ENCODE peak calls at places on chromosomes 2 and 18, in eight cellular contexts. A, Y, H, O, S, B, F and D are unnamed samples. For H3K4me1, the result is how much of the 10 kb centered on the place peaks cover.

GRCh38 chr2:98552499-98553179 is 55.7 kb downstream of the COA5 start:
- DNase-seq in H (no peak), F (no peak), B (no peak), S (no peak), O (no peak), Y (peak), A (no peak), D (no peak)

GRCh38 chr2:35989523-35989922 is 366.1 kb upstream of the CRIM1 start:
- DNase-seq in A (no peak), S (no peak), F (no peak), O (no peak), H (no peak), Y (no peak), B (no peak), D (no peak)

GRCh38 chr18:63138469-63139340 is 180.9 kb downstream of the BCL2 start:
- DNase-seq in S (no peak), H (no peak), A (peak), B (no peak), F (no peak), O (no peak), Y (no peak), D (no peak)

GRCh38 chr18:48851563-48851962 is 99.2 kb downstream of the SMAD7 start:
- DNase-seq in S (no peak), A (no peak), B (no peak), O (peak), H (no peak), F (no peak), Y (no peak), D (no peak)

GRCh38 chr2:212970132-212970531 is 181.3 kb downstream of the IKZF2 start:
- DNase-seq in H (no peak), O (no peak), Y (peak), A (no peak), F (no peak), S (no peak), B (no peak), D (no peak)

GRCh38 chr2:11310212-11310611 is 34.2 kb downstream of the ROCK2 start:
- DNase-seq in F (no peak), S (no peak), A (no peak), O (no peak), H (no peak), Y (no peak), B (no peak), D (no peak)

GRCh38 chr2:96802281-96802595 is 13.8 kb upstream of the CNNM3 start:
- DNase-seq in F (no peak), Y (no peak), H (no peak), S (no peak), O (no peak), A (peak), B (no peak), D (no peak)

GRCh38 chr2:73203055-73203681 is 794 bp downstream of the NOTO start:
- DNase-seq in F (peak), S (no peak), B (no peak), A (no peak), O (no peak), Y (no peak), H (no peak), D (no peak)

GRCh38 chr2:181745796-181746540 is 65.7 kb upstream of the NEUROD1 start:
- DNase-seq in A (no peak), F (no peak), S (peak), Y (no peak), B (no peak), O (no peak), H (no peak), D (no peak)

GRCh38 chr18:61606759-61607158 is 273.5 kb downstream of the CDH20 start:
- DNase-seq in Y (peak), A (no peak), S (peak), F (peak), B (peak), H (peak), O (peak), D (peak)

GRCh38 chr2:20067992-20068727 is 16.7 kb upstream of the LAPTM4A start:
- DNase-seq in H (no peak), F (no peak), B (no peak), S (peak), A (no peak), O (no peak), Y (peak), D (no peak)

GRCh38 chr2:187959821-187960220 is 331.9 kb upstream of the GULP1 start:
- DNase-seq in O (no peak), Y (peak), S (no peak), A (no peak), B (no peak), H (no peak), F (no peak), D (no peak)

GRCh38 chr2:135531231-135532197 is at the start of gene R3HDM1:
- DNase-seq in O (peak), A (peak), S (peak), F (peak), Y (peak), H (peak), B (peak), D (peak)
- TF ChIP-seq CTCF in O (no peak), A (no peak), S (peak), F (no peak), Y (peak), H (no peak), B (no peak), D (no peak)

GRCh38 chr2:10150436-10150835 is 27.9 kb downstream of the RRM2 start:
- DNase-seq in S (no peak), A (no peak), B (no peak), H (no peak), Y (no peak), O (no peak), F (no peak), D (no peak)
- H3K4me1 ChIP-seq in S (under half), A (under half), B (under half), H (under half), Y (under half), O (under half), F (under half), D (under half)

DNA sequence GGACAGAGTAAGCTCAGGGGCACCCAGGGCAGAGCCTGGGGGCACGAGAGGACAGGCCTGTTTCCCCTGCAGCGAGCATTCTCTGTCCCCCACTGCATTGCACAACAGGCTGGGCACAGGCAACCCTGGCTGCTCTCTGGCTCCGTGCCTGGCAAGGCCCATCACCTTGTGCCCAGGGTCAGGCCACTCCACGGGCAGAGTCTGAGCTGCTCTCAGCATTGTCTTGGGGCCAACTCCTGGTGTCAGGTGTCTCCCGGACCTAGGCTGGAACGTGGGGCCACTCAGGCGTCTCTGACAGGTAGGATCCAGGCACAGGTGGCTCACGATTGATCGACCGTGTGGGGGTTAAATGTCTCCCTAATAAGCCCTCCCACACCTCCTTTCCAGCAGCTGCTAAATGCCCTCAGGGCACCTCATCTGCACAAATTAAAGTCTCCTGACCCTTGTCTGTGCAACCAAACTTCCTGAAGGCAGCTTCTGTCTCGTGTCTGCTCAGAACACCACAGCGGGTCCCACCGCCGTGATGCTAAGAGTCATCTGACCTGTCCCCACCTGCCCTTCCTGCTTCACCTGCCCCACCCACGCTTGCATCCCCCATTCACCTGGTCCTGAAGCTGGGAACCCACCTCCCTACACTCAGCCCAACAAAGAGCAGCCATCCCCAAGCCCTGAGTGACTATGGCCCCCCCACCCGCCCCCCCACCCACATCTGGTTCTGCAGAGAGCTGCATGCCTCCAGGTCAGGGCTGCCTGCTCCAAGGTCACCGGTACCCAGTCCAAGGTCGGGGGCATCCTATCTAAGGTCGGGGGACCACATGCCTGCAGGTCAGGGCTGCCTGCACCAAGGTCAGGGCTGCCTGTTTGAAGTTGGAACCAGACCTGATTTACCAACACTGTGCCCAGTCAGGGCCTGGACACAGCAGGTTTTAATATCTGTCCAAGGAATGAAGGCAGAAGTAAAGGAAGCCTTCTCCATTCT is 66.4 kb upstream of the GPC1 start:
- DNase-seq in A (no peak), S (no peak), Y (no peak), H (no peak), B (no peak), O (peak), F (no peak), D (no peak)
- H3K27ac ChIP-seq in A (peak), S (no peak), Y (peak), H (peak), B (peak), O (peak), F (no peak), D (peak)

DNA sequence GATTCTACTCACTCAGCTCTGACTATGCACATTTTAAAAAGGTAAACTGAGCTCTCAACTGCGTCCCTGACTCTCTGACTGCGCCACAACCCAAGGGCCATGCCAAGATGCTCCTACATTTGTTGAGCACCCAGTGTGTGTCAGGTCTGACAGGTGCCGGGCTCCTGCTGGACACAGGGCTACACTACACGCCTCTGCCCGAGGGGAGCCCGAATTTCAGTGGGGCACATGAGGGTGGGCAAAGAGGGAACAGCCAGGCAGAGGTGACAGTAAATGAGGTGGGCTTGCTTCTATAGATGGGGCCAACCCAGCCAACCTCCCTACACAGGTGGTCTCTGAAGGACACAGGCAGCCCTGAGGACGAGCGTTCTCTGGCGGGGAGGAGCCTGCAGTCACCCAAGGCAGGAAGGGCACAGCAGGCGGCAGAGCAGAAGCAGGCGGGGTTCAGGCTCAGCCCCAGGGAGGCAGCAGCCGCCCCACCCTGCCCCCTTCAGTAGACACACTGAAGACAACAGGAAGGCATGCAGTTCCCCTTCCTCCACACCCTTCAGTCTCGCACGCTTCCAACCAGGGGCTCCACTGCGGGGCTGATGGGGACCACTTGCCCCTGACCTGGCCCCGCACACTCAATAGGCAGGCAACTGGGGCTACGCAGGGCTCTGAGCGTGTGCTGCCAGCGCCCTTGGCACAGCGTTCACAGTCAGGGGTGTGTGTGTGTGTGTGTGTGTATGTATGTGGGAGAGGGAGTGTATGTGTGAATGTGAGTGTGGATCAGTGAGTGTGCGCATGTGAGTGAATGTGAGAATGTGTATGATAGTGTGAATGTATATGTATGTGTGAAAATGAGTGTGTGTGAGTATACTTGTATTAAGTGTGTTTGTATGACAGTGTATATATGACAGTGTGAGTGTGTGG is 98.4 kb downstream of the UXS1 start:
- DNase-seq in A (peak), S (no peak), F (no peak), Y (no peak), H (no peak), B (no peak), O (no peak), D (no peak)
- TF ChIP-seq CTCF in A (no peak), S (no peak), F (no peak), Y (no peak), H (no peak), B (no peak), O (no peak), D (no peak)

GRCh38 chr2:100822587-100823248 is 2.8 kb downstream of the NPAS2 start:
- DNase-seq in Y (peak), O (no peak), A (no peak), H (no peak), S (peak), B (no peak), F (no peak), D (no peak)
- H3K4me1 ChIP-seq in Y (under half), O (under half), A (under half), H (under half), S (under half), B (half or more), F (under half), D (under half)

GRCh38 chr18:8080092-8080491 is 513.0 kb downstream of the PTPRM start:
- DNase-seq in A (no peak), B (no peak), O (no peak), H (no peak), F (no peak), S (no peak), Y (no peak), D (no peak)

GRCh38 chr18:8084160-8084559 is 517.0 kb downstream of the PTPRM start:
- DNase-seq in F (peak), B (peak), Y (peak), O (peak), S (peak), H (peak), A (no peak), D (no peak)

GRCh38 chr18:8081267-8081666 is 514.2 kb downstream of the PTPRM start:
- DNase-seq in S (no peak), O (no peak), F (no peak), B (no peak), Y (no peak), H (no peak), A (no peak), D (no peak)

DNA sequence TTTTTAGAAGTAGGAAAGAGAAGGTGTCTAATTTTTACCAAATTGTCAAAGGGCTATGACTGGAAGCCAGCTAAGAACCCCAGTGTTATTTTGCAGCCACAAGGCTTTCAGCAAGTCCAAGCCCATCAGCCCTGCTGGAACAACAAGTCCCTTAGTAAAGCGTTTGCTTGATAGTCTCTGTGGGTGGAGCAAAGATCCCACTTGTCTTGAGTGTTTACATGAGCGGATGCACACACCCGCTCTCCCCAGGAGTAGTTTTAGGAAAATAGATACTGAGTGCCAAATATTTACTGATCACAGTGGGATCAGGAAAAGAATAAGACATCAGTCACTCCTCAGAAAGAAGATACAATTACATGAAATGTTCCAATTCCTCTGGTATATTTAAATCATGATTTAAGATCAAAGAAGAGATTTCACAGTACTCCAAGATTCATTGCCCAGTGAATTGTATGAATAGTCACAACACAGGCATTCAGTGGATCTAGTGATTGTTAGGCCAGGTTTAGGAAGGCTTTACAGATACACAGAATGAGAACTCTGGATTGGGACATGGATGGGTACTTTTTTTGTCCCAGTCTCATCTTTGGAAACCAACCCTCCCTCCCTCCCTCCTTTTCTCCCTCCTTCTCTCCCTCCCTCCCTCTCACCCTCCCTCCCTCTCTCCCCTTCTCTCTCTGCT is 514.9 kb downstream of the PTPRM start:
- DNase-seq in Y (no peak), H (no peak), A (no peak), F (no peak), S (no peak), B (no peak), O (no peak), D (no peak)
- H3K27ac ChIP-seq in Y (no peak), H (no peak), A (no peak), F (no peak), S (no peak), B (no peak), O (no peak), D (no peak)